ENCODE peak calls at places on chromosome 18, in eight cellular contexts. One of them, this sample, is unnamed.

GRCh38 chr18:51182824-51183223 is 14.7 kb downstream of the MEX3C start:
- DNase-seq in MM.1S: no peak
- DNase-seq in neural progenitor cell: no peak
- DNase-seq in A549: no peak
- DNase-seq in HepG2: no peak
- DNase-seq in colonic mucosa: no peak
- DNase-seq in fibroblast of lung: no peak
- DNase-seq in tibial artery: no peak
- DNase-seq in this sample: no peak

GRCh38 chr18:25786778-25787177 is 303.6 kb downstream of the SS18 start:
- DNase-seq in MM.1S: no peak
- DNase-seq in neural progenitor cell: no peak
- DNase-seq in A549: no peak
- DNase-seq in HepG2: no peak
- DNase-seq in colonic mucosa: no peak
- DNase-seq in fibroblast of lung: peak; percentile 92
- DNase-seq in tibial artery: no peak
- DNase-seq in this sample: no peak

GRCh38 chr18:78939105-78939504 is 40.5 kb upstream of the SALL3 start:
- DNase-seq in MM.1S: peak; percentile 19
- DNase-seq in neural progenitor cell: no peak
- DNase-seq in A549: no peak
- DNase-seq in HepG2: no peak
- DNase-seq in colonic mucosa: no peak
- DNase-seq in fibroblast of lung: peak; percentile 11
- DNase-seq in tibial artery: no peak
- DNase-seq in this sample: no peak

GRCh38 chr18:9506046-9506792 is 30.9 kb downstream of the RALBP1 start:
- DNase-seq in MM.1S: peak; percentile 74
- DNase-seq in neural progenitor cell: peak; percentile 2
- DNase-seq in A549: no peak
- DNase-seq in HepG2: no peak
- DNase-seq in colonic mucosa: peak; percentile 25
- DNase-seq in fibroblast of lung: peak; percentile 53
- DNase-seq in tibial artery: no peak
- DNase-seq in this sample: no peak

GRCh38 chr18:25284278-25284677 is 67.7 kb downstream of the ZNF521 start:
- DNase-seq in MM.1S: no peak
- DNase-seq in neural progenitor cell: no peak
- DNase-seq in A549: no peak
- DNase-seq in HepG2: no peak
- DNase-seq in colonic mucosa: no peak
- DNase-seq in fibroblast of lung: no peak
- DNase-seq in tibial artery: no peak
- DNase-seq in this sample: no peak

GRCh38 chr18:72672364-72673151 is 128.4 kb upstream of the CBLN2 start:
- DNase-seq in MM.1S: peak; percentile 49
- DNase-seq in neural progenitor cell: peak; percentile 49
- DNase-seq in A549: peak; percentile 36
- DNase-seq in HepG2: peak; percentile 25
- DNase-seq in colonic mucosa: no peak
- DNase-seq in fibroblast of lung: peak; percentile 23
- DNase-seq in tibial artery: no peak
- DNase-seq in this sample: no peak

GRCh38 chr18:61731693-61732376 is 161.0 kb downstream of the RNF152 start:
- DNase-seq in MM.1S: no peak
- DNase-seq in neural progenitor cell: no peak
- DNase-seq in A549: no peak
- DNase-seq in HepG2: no peak
- DNase-seq in colonic mucosa: no peak
- DNase-seq in fibroblast of lung: peak; percentile 37
- DNase-seq in tibial artery: no peak
- DNase-seq in this sample: no peak

GRCh38 chr18:22858121-22858520 is 75.0 kb upstream of the RBBP8 start:
- DNase-seq in MM.1S: no peak
- DNase-seq in neural progenitor cell: no peak
- DNase-seq in A549: no peak
- DNase-seq in HepG2: no peak
- DNase-seq in colonic mucosa: no peak
- DNase-seq in fibroblast of lung: no peak
- DNase-seq in tibial artery: no peak
- DNase-seq in this sample: no peak

GRCh38 chr18:2466978-2467377 is 104.3 kb downstream of the METTL4 start:
- DNase-seq in MM.1S: no peak
- DNase-seq in neural progenitor cell: no peak
- DNase-seq in A549: no peak
- DNase-seq in HepG2: no peak
- DNase-seq in colonic mucosa: no peak
- DNase-seq in fibroblast of lung: no peak
- DNase-seq in tibial artery: no peak
- DNase-seq in this sample: no peak

GRCh38 chr18:63216911-63217311 is 102.7 kb downstream of the BCL2 start:
- DNase-seq in MM.1S: peak; percentile 66
- DNase-seq in neural progenitor cell: no peak
- DNase-seq in A549: no peak
- DNase-seq in HepG2: no peak
- DNase-seq in colonic mucosa: no peak
- DNase-seq in fibroblast of lung: no peak
- DNase-seq in tibial artery: no peak
- DNase-seq in this sample: no peak

GRCh38 chr18:8982416-8983183 is 119.9 kb upstream of the NDUFV2 start:
- DNase-seq in MM.1S: peak; percentile 83
- DNase-seq in neural progenitor cell: peak; percentile 69
- DNase-seq in A549: peak; percentile 83
- DNase-seq in HepG2: peak; percentile 60
- DNase-seq in colonic mucosa: peak; percentile 48
- DNase-seq in fibroblast of lung: peak; percentile 82
- DNase-seq in tibial artery: no peak
- DNase-seq in this sample: no peak

GRCh38 chr18:48842259-48843061 is 108.3 kb downstream of the SMAD7 start:
- DNase-seq in MM.1S: no peak
- DNase-seq in neural progenitor cell: no peak
- DNase-seq in A549: no peak
- DNase-seq in HepG2: no peak
- DNase-seq in colonic mucosa: no peak
- DNase-seq in fibroblast of lung: no peak
- DNase-seq in tibial artery: no peak
- DNase-seq in this sample: no peak

GRCh38 chr18:51151568-51152511 is 45.6 kb downstream of the MEX3C start:
- DNase-seq in MM.1S: peak; percentile 76
- DNase-seq in neural progenitor cell: no peak
- DNase-seq in A549: no peak
- DNase-seq in HepG2: no peak
- DNase-seq in colonic mucosa: no peak
- DNase-seq in fibroblast of lung: no peak
- DNase-seq in tibial artery: no peak
- DNase-seq in this sample: no peak

GRCh38 chr18:73520229-73520628 is 627.4 kb downstream of the FBXO15 start:
- DNase-seq in MM.1S: no peak
- DNase-seq in neural progenitor cell: peak; percentile 64
- DNase-seq in A549: peak; percentile 4
- DNase-seq in HepG2: peak; percentile 5
- DNase-seq in colonic mucosa: no peak
- DNase-seq in fibroblast of lung: no peak
- DNase-seq in tibial artery: no peak
- DNase-seq in this sample: no peak

GRCh38 chr18:8257851-8258434 is 351.3 kb upstream of the RAB12 start:
- DNase-seq in MM.1S: no peak
- DNase-seq in neural progenitor cell: no peak
- DNase-seq in A549: no peak
- DNase-seq in HepG2: no peak
- DNase-seq in colonic mucosa: no peak
- DNase-seq in fibroblast of lung: no peak
- DNase-seq in tibial artery: no peak
- DNase-seq in this sample: no peak

GRCh38 chr18:63199743-63200241 is 119.8 kb downstream of the BCL2 start:
- DNase-seq in MM.1S: no peak
- DNase-seq in neural progenitor cell: no peak
- DNase-seq in A549: no peak
- DNase-seq in HepG2: no peak
- DNase-seq in colonic mucosa: no peak
- DNase-seq in fibroblast of lung: no peak
- DNase-seq in tibial artery: no peak
- DNase-seq in this sample: no peak

GRCh38 chr18:68428026-68428425 is 286.9 kb downstream of the TMX3 start:
- DNase-seq in MM.1S: no peak
- DNase-seq in neural progenitor cell: no peak
- DNase-seq in A549: no peak
- DNase-seq in HepG2: no peak
- DNase-seq in colonic mucosa: no peak
- DNase-seq in fibroblast of lung: peak; percentile 95
- DNase-seq in tibial artery: no peak
- DNase-seq in this sample: no peak

GRCh38 chr18:68428666-68429065 is 286.2 kb downstream of the TMX3 start:
- DNase-seq in MM.1S: no peak
- DNase-seq in neural progenitor cell: no peak
- DNase-seq in A549: no peak
- DNase-seq in HepG2: no peak
- DNase-seq in colonic mucosa: no peak
- DNase-seq in fibroblast of lung: peak; percentile 57
- DNase-seq in tibial artery: no peak
- DNase-seq in this sample: no peak

GRCh38 chr18:68429111-68429510 is 285.8 kb downstream of the TMX3 start:
- DNase-seq in MM.1S: no peak
- DNase-seq in neural progenitor cell: no peak
- DNase-seq in A549: no peak
- DNase-seq in HepG2: no peak
- DNase-seq in colonic mucosa: no peak
- DNase-seq in fibroblast of lung: no peak
- DNase-seq in tibial artery: no peak
- DNase-seq in this sample: no peak

GRCh38 chr18:68429809-68430208 is 285.1 kb downstream of the TMX3 start:
- DNase-seq in MM.1S: no peak
- DNase-seq in neural progenitor cell: no peak
- DNase-seq in A549: no peak
- DNase-seq in HepG2: no peak
- DNase-seq in colonic mucosa: no peak
- DNase-seq in fibroblast of lung: peak; percentile 40
- DNase-seq in tibial artery: no peak
- DNase-seq in this sample: no peak

DNA sequence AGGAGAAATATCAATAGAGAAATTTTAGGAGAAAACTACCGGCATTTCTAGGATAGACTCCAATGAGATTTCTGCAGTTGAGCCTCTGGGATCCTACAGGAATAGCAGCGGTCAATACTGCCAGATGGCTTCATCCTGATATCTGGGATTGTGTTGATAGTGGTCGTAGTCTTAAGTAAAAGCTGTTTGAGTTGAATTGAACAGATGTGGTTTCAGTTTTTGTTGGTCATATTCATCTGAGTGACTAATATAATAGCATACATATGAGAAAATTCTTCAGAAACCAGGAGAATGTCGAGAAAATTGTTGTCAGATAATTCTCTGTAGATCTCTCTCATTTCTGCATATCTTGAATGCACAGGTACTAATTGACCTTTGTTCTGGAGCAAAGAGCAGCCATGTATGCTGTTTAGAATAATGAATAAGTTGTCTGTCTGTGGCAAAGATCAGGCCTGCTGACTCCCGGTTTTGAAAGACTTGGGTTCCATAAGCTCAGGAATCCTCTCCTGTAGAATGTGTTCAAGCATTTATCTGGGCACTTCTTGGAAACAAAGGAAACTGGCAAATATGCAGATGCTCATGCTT is 288.1 kb downstream of the TMX3 start:
- DNase-seq in MM.1S: no peak
- DNase-seq in neural progenitor cell: no peak
- DNase-seq in A549: no peak
- DNase-seq in HepG2: no peak
- DNase-seq in colonic mucosa: no peak
- DNase-seq in fibroblast of lung: peak; percentile 81
- DNase-seq in tibial artery: no peak
- DNase-seq in this sample: no peak
- H3K4me3 ChIP-seq in MM.1S: no peak overlapping the region
- H3K4me3 ChIP-seq in neural progenitor cell: no peak overlapping the region
- H3K4me3 ChIP-seq in A549: no peak overlapping the region
- H3K4me3 ChIP-seq in HepG2: no peak overlapping the region
- H3K4me3 ChIP-seq in colonic mucosa: no peak overlapping the region
- H3K4me3 ChIP-seq in fibroblast of lung: no peak overlapping the region
- H3K4me3 ChIP-seq in tibial artery: no peak overlapping the region
- H3K4me3 ChIP-seq in this sample: no peak overlapping the region

DNA sequence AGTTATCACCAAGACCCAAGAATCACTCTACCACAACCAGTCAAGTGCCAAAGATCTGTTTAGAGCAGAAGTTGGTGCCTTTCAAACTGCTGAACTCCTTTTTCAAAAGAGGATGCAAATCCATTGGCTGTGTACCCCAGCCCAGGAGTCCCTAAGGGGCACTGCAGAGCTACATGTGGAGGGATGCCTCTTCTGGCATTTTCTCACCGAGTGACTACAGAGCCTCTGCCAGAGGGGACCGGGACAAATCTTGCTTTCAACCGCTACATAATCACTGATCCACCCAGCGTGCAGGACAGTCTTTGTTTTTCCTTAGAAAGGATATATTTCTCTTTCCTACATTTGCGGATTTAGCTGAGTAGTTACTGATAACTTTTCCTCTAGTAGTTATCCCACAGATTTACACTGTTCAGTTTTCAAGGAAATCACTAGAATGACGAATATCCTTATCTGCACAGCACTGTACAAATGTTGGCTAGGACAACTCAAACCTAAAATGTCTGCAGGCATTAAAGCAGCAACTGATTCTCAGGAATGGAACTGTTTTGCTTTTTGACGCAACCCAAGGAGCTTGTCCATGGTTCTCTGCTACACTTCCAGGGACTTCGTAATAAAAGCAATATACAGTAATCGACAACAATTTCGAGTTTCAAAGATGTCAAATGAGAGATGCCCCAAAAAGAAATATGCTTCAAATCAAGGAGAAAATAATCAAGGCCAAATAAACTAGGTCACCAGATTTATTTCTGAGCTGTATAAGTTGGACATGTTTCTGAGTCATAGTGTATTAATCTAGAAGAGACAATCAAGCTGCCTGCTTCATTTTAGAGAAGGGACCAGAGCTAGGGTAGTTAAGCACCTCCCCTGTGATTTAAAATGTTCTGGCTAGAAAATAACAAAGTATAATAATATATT is 24.1 kb downstream of the EPB41L3 start:
- DNase-seq in MM.1S: no peak
- DNase-seq in neural progenitor cell: peak; percentile 16
- DNase-seq in A549: no peak
- DNase-seq in HepG2: no peak
- DNase-seq in colonic mucosa: no peak
- DNase-seq in fibroblast of lung: peak; percentile 44
- DNase-seq in tibial artery: no peak
- DNase-seq in this sample: no peak
- TF ChIP-seq CTCF in MM.1S: no peak
- TF ChIP-seq CTCF in neural progenitor cell: no peak
- TF ChIP-seq CTCF in A549: no peak
- TF ChIP-seq CTCF in HepG2: no peak
- TF ChIP-seq CTCF in colonic mucosa: no peak
- TF ChIP-seq CTCF in fibroblast of lung: no peak
- TF ChIP-seq CTCF in tibial artery: no peak
- TF ChIP-seq CTCF in this sample: no peak

GRCh38 chr18:35513181-35513932 is 15.6 kb upstream of the INO80C start:
- DNase-seq in MM.1S: no peak
- DNase-seq in neural progenitor cell: peak; percentile 43
- DNase-seq in A549: peak; percentile 87
- DNase-seq in HepG2: no peak
- DNase-seq in colonic mucosa: peak; percentile 21
- DNase-seq in fibroblast of lung: peak; percentile 86
- DNase-seq in tibial artery: peak; percentile 30
- DNase-seq in this sample: no peak
- H3K27ac ChIP-seq in MM.1S: no peak overlapping the region
- H3K27ac ChIP-seq in neural progenitor cell: no peak overlapping the region
- H3K27ac ChIP-seq in A549: peak overlapping the region; percentile 84
- H3K27ac ChIP-seq in HepG2: no peak overlapping the region
- H3K27ac ChIP-seq in colonic mucosa: no peak overlapping the region
- H3K27ac ChIP-seq in fibroblast of lung: no peak overlapping the region
- H3K27ac ChIP-seq in tibial artery: peak overlapping the region; percentile 42
- H3K27ac ChIP-seq in this sample: no peak overlapping the region

GRCh38 chr18:37563810-37564511 is 1.6 kb downstream of the CELF4 start:
- DNase-seq in MM.1S: no peak
- DNase-seq in neural progenitor cell: no peak
- DNase-seq in A549: no peak
- DNase-seq in HepG2: no peak
- DNase-seq in colonic mucosa: no peak
- DNase-seq in fibroblast of lung: no peak
- DNase-seq in tibial artery: no peak
- DNase-seq in this sample: no peak
- H3K4me3 ChIP-seq in MM.1S: no peak overlapping the region
- H3K4me3 ChIP-seq in neural progenitor cell: no peak overlapping the region
- H3K4me3 ChIP-seq in A549: no peak overlapping the region
- H3K4me3 ChIP-seq in HepG2: no peak overlapping the region
- H3K4me3 ChIP-seq in colonic mucosa: no peak overlapping the region
- H3K4me3 ChIP-seq in fibroblast of lung: no peak overlapping the region
- H3K4me3 ChIP-seq in tibial artery: no peak overlapping the region
- H3K4me3 ChIP-seq in this sample: no peak overlapping the region

This sample was measured in coronary artery.